ENCODE peak calls at places on chromosomes 1 and 21, in four cellular contexts. One of them, this sample, is unnamed. For H3K9me3, the result is how much of the 10 kb centered on the place peaks cover.

GRCh38 chr1:3000671-3001470 is 20.4 kb upstream of the ACTRT2 start:
- DNase-seq in lower lobe of right lung: peak
- DNase-seq in OCI-LY7: no peak
- DNase-seq in cardiac muscle cell: no peak
- DNase-seq in this sample: no peak

GRCh38 chr1:179087665-179088064 is 5.8 kb downstream of the TOR3A start:
- DNase-seq in lower lobe of right lung: no peak
- DNase-seq in OCI-LY7: peak
- DNase-seq in cardiac muscle cell: peak
- DNase-seq in this sample: no peak

GRCh38 chr1:96521994-96522760 is 199.4 kb upstream of the PTBP2 start:
- DNase-seq in cardiac muscle cell: no peak
- DNase-seq in OCI-LY7: no peak
- DNase-seq in lower lobe of right lung: no peak
- DNase-seq in this sample: no peak

GRCh38 chr1:8663915-8664331 is 153.5 kb downstream of the RERE start:
- DNase-seq in lower lobe of right lung: peak
- DNase-seq in cardiac muscle cell: peak
- DNase-seq in OCI-LY7: no peak
- DNase-seq in this sample: no peak

GRCh38 chr1:68281946-68282615 is 49.8 kb upstream of the WLS start:
- DNase-seq in cardiac muscle cell: no peak
- DNase-seq in OCI-LY7: no peak
- DNase-seq in lower lobe of right lung: no peak
- DNase-seq in this sample: no peak

GRCh38 chr1:181151378-181152326 is 63.2 kb downstream of the IER5 start:
- DNase-seq in OCI-LY7: no peak
- DNase-seq in lower lobe of right lung: no peak
- DNase-seq in cardiac muscle cell: peak
- DNase-seq in this sample: no peak

GRCh38 chr1:240946926-240947325 is 335.0 kb upstream of the GREM2 start:
- DNase-seq in lower lobe of right lung: no peak
- DNase-seq in OCI-LY7: peak
- DNase-seq in cardiac muscle cell: peak
- DNase-seq in this sample: no peak

GRCh38 chr1:79197421-79197820 is 190.9 kb upstream of the ADGRL4 start:
- DNase-seq in lower lobe of right lung: no peak
- DNase-seq in OCI-LY7: no peak
- DNase-seq in cardiac muscle cell: peak
- DNase-seq in this sample: no peak

GRCh38 chr1:32989160-32989894 is 24.7 kb upstream of the RNF19B start:
- DNase-seq in lower lobe of right lung: peak
- DNase-seq in OCI-LY7: no peak
- DNase-seq in cardiac muscle cell: peak
- DNase-seq in this sample: no peak

GRCh38 chr1:86741947-86742572 is 37.7 kb downstream of the SH3GLB1 start:
- DNase-seq in lower lobe of right lung: no peak
- DNase-seq in cardiac muscle cell: peak
- DNase-seq in OCI-LY7: peak
- DNase-seq in this sample: no peak

GRCh38 chr1:110672753-110673108 is 2.0 kb downstream of the KCNA3 start:
- DNase-seq in OCI-LY7: peak
- DNase-seq in cardiac muscle cell: no peak
- DNase-seq in lower lobe of right lung: no peak
- DNase-seq in this sample: no peak

GRCh38 chr1:54326577-54327385 is 79.4 kb downstream of the SSBP3 start:
- DNase-seq in cardiac muscle cell: no peak
- DNase-seq in OCI-LY7: no peak
- DNase-seq in lower lobe of right lung: no peak
- DNase-seq in this sample: no peak

GRCh38 chr21:15004721-15005370 is 60.0 kb downstream of the NRIP1 start:
- DNase-seq in OCI-LY7: no peak
- DNase-seq in cardiac muscle cell: no peak
- DNase-seq in lower lobe of right lung: no peak
- DNase-seq in this sample: no peak

GRCh38 chr21:36471254-36471723 is 8.6 kb downstream of the CLDN14 start:
- DNase-seq in OCI-LY7: no peak
- DNase-seq in lower lobe of right lung: no peak
- DNase-seq in cardiac muscle cell: no peak
- DNase-seq in this sample: no peak

GRCh38 chr1:22502167-22502566 is 50.5 kb downstream of the ZBTB40 start:
- DNase-seq in OCI-LY7: no peak
- DNase-seq in lower lobe of right lung: no peak
- DNase-seq in cardiac muscle cell: no peak
- DNase-seq in this sample: no peak

GRCh38 chr1:39841429-39841828 is 41.9 kb downstream of the TRIT1 start:
- DNase-seq in lower lobe of right lung: no peak
- DNase-seq in cardiac muscle cell: no peak
- DNase-seq in OCI-LY7: no peak
- DNase-seq in this sample: no peak

GRCh38 chr1:190129367-190129766 is 348.3 kb downstream of the BRINP3 start:
- DNase-seq in OCI-LY7: no peak
- DNase-seq in lower lobe of right lung: no peak
- DNase-seq in cardiac muscle cell: no peak
- DNase-seq in this sample: no peak

GRCh38 chr1:169529068-169529642 is 43.4 kb upstream of the SLC19A2 start:
- DNase-seq in cardiac muscle cell: peak
- DNase-seq in lower lobe of right lung: no peak
- DNase-seq in OCI-LY7: no peak
- DNase-seq in this sample: no peak

GRCh38 chr1:211520641-211521040 is 28.7 kb upstream of the RD3 start:
- DNase-seq in OCI-LY7: no peak
- DNase-seq in lower lobe of right lung: no peak
- DNase-seq in cardiac muscle cell: no peak
- DNase-seq in this sample: no peak

GRCh38 chr1:149962039-149962647 is 25.5 kb upstream of the MTMR11 start:
- DNase-seq in cardiac muscle cell: peak
- DNase-seq in lower lobe of right lung: peak
- DNase-seq in OCI-LY7: peak
- DNase-seq in this sample: peak

GRCh38 chr1:240294566-240294965 is 202.9 kb downstream of the FMN2 start:
- DNase-seq in cardiac muscle cell: no peak
- DNase-seq in OCI-LY7: no peak
- DNase-seq in lower lobe of right lung: no peak
- DNase-seq in this sample: no peak

GRCh38 chr1:17419626-17420328 is 19.7 kb downstream of the RCC2 start:
- DNase-seq in cardiac muscle cell: peak
- DNase-seq in lower lobe of right lung: peak
- DNase-seq in OCI-LY7: peak
- DNase-seq in this sample: peak

GRCh38 chr1:1891349-1892078 is 627 bp upstream of the GNB1 start:
- DNase-seq in cardiac muscle cell: peak
- DNase-seq in lower lobe of right lung: peak
- DNase-seq in OCI-LY7: peak
- DNase-seq in this sample: peak

GRCh38 chr21:31725202-31725840 is 6.6 kb downstream of the SCAF4 start:
- DNase-seq in OCI-LY7: no peak
- DNase-seq in lower lobe of right lung: no peak
- DNase-seq in cardiac muscle cell: no peak
- DNase-seq in this sample: no peak

GRCh38 chr1:197619008-197619640 is 156.2 kb downstream of the DENND1B start:
- DNase-seq in lower lobe of right lung: no peak
- DNase-seq in OCI-LY7: peak
- DNase-seq in cardiac muscle cell: peak
- DNase-seq in this sample: no peak

GRCh38 chr1:7684132-7684531 is 87.0 kb upstream of the VAMP3 start:
- DNase-seq in lower lobe of right lung: peak
- DNase-seq in OCI-LY7: no peak
- DNase-seq in cardiac muscle cell: no peak
- DNase-seq in this sample: no peak

GRCh38 chr1:61083014-61083798 is 845 bp downstream of the NFIA start:
- DNase-seq in OCI-LY7: peak
- DNase-seq in lower lobe of right lung: peak
- DNase-seq in cardiac muscle cell: no peak
- DNase-seq in this sample: no peak

GRCh38 chr1:37353871-37354270 is 120.5 kb upstream of the ZC3H12A start:
- DNase-seq in lower lobe of right lung: no peak
- DNase-seq in OCI-LY7: no peak
- DNase-seq in cardiac muscle cell: no peak
- DNase-seq in this sample: no peak

GRCh38 chr1:60637651-60638050 is 444.7 kb upstream of the NFIA start:
- DNase-seq in OCI-LY7: no peak
- DNase-seq in lower lobe of right lung: no peak
- DNase-seq in cardiac muscle cell: no peak
- DNase-seq in this sample: no peak

GRCh38 chr1:206012086-206012859 is 9.1 kb upstream of the RAB7B start:
- DNase-seq in cardiac muscle cell: no peak
- DNase-seq in lower lobe of right lung: peak
- DNase-seq in OCI-LY7: peak
- DNase-seq in this sample: no peak

GRCh38 chr1:227622739-227623475 is 59.6 kb downstream of the ZNF678 start:
- DNase-seq in cardiac muscle cell: no peak
- DNase-seq in lower lobe of right lung: no peak
- DNase-seq in OCI-LY7: no peak
- DNase-seq in this sample: no peak
- H3K9me3 ChIP-seq in cardiac muscle cell: under half
- H3K9me3 ChIP-seq in lower lobe of right lung: half or more
- H3K9me3 ChIP-seq in OCI-LY7: under half
- H3K9me3 ChIP-seq in this sample: under half

DNA sequence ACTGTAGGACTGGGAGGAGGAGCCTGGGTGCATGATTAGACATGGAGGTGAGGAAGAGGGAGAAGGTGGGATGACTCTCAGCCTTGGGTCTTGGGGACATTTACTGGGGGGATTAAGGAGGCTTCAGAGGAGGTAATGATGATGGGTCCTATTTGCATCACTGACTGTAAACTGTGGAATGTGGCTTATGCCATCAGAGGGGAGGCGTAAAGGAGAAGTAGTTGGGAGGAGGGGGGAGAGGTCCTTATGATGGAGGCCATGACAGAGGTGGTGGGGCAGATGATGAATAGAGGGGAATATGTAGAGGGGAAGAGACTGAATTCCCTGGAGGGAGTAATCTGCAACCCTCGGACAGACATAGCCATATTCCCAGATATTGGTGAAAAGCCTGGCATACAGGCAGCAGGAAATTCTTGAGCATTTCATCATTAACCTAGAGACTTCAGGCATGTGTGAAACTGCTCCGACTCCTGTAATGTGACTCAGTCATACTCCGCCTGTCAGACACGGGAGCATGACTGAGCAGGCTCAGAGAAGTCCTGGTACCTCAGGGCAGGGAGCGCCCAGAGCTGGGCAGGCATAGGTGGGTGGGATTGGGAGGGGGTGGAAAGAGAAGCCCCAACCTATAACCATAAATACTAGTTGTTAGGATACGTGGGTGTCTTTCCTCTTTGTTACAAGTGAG is 8.0 kb upstream of the LCE5A start:
- DNase-seq in cardiac muscle cell: peak
- DNase-seq in OCI-LY7: no peak
- DNase-seq in lower lobe of right lung: no peak
- DNase-seq in this sample: no peak
- H3K9me3 ChIP-seq in cardiac muscle cell: under half
- H3K9me3 ChIP-seq in OCI-LY7: under half
- H3K9me3 ChIP-seq in lower lobe of right lung: under half
- H3K9me3 ChIP-seq in this sample: under half

GRCh38 chr21:44611551-44611950 is 328 bp upstream of the KRTAP10-8 start:
- DNase-seq in cardiac muscle cell: no peak
- DNase-seq in OCI-LY7: no peak
- DNase-seq in lower lobe of right lung: no peak
- DNase-seq in this sample: no peak

GRCh38 chr21:44614161-44614631 is 2.3 kb downstream of the KRTAP10-8 start:
- DNase-seq in cardiac muscle cell: no peak
- DNase-seq in OCI-LY7: no peak
- DNase-seq in lower lobe of right lung: no peak
- DNase-seq in this sample: no peak

GRCh38 chr21:44613386-44614155 is 1.7 kb downstream of the KRTAP10-8 start:
- DNase-seq in OCI-LY7: no peak
- DNase-seq in lower lobe of right lung: no peak
- DNase-seq in cardiac muscle cell: no peak
- DNase-seq in this sample: no peak

GRCh38 chr21:44612029-44612486 is at the start of gene KRTAP10-8:
- DNase-seq in lower lobe of right lung: no peak
- DNase-seq in cardiac muscle cell: no peak
- DNase-seq in OCI-LY7: no peak
- DNase-seq in this sample: no peak

DNA sequence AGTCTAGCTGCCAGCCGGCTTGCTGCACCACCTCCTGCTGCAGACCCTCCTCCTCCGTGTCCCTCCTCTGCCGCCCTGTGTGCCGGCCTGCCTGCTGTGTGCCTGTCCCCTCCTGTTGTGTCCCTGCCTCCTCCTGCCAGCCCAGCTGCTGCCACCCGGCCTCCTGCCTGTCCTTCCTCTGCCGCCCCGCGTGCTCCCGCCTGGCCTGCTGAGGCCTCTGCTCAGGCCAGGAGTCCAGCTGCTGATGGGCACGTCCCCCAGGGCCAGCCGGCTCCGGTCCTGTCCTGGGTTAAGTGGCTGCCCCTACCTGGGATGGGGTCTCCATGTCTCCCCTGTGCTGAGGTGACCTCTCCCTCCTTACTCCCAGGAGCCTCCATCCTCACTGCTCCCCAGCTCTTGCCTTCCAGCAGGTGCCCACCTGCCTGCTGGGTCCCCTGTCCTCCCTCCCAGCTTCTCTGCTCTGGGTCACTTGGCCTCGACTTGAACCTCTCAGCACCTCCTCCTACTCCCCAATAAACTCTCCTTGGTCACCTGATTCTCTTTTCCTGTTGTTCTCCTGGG is 870 bp downstream of the KRTAP10-8 start:
- DNase-seq in OCI-LY7: no peak
- DNase-seq in cardiac muscle cell: no peak
- DNase-seq in lower lobe of right lung: no peak
- DNase-seq in this sample: no peak
- H3K9me3 ChIP-seq in OCI-LY7: under half
- H3K9me3 ChIP-seq in cardiac muscle cell: under half
- H3K9me3 ChIP-seq in lower lobe of right lung: under half
- H3K9me3 ChIP-seq in this sample: under half

GRCh38 chr1:229808272-229808671 is 182.2 kb downstream of the URB2 start:
- DNase-seq in lower lobe of right lung: no peak
- DNase-seq in cardiac muscle cell: no peak
- DNase-seq in OCI-LY7: no peak
- DNase-seq in this sample: no peak
- H3K9me3 ChIP-seq in lower lobe of right lung: under half
- H3K9me3 ChIP-seq in cardiac muscle cell: under half
- H3K9me3 ChIP-seq in OCI-LY7: under half
- H3K9me3 ChIP-seq in this sample: under half